ENCODE peak calls at places on chromosomes 11 and 22, in eight cellular contexts. One of them, this sample, is unnamed.

GRCh38 chr11:117606807-117607206 is 190.2 kb downstream of the DSCAML1 start:
- DNase-seq in effector memory CD8-positive, alpha-beta T cell: no peak
- DNase-seq in stimulated activated CD4-positive, alpha-beta T cell treated with anti-CD3 and anti-CD28 coated beads, Interleukin-4, amount 100 ng/mL, for 4 hours: no peak
- DNase-seq in cerebellar cortex: no peak
- DNase-seq in activated CD4-positive, alpha-beta T cell treated with anti-CD3 and anti-CD28 coated beads, Interleukin-2, amount 10 ng/mL, durations not matched to agents 7 days and 5 days: no peak
- DNase-seq in head of caudate nucleus: no peak
- DNase-seq in HEK293T: no peak
- DNase-seq in endothelial cell of umbilical vein: no peak
- DNase-seq in this sample: no peak

GRCh38 chr11:22703561-22703960 is 37.1 kb downstream of the GAS2 start:
- DNase-seq in effector memory CD8-positive, alpha-beta T cell: no peak
- DNase-seq in stimulated activated CD4-positive, alpha-beta T cell treated with anti-CD3 and anti-CD28 coated beads, Interleukin-4, amount 100 ng/mL, for 4 hours: no peak
- DNase-seq in cerebellar cortex: no peak
- DNase-seq in activated CD4-positive, alpha-beta T cell treated with anti-CD3 and anti-CD28 coated beads, Interleukin-2, amount 10 ng/mL, durations not matched to agents 7 days and 5 days: no peak
- DNase-seq in head of caudate nucleus: no peak
- DNase-seq in HEK293T: no peak
- DNase-seq in endothelial cell of umbilical vein: peak; percentile 58
- DNase-seq in this sample: no peak

GRCh38 chr11:85316967-85317366 is 310.2 kb downstream of the DLG2 start:
- DNase-seq in effector memory CD8-positive, alpha-beta T cell: no peak
- DNase-seq in stimulated activated CD4-positive, alpha-beta T cell treated with anti-CD3 and anti-CD28 coated beads, Interleukin-4, amount 100 ng/mL, for 4 hours: no peak
- DNase-seq in cerebellar cortex: no peak
- DNase-seq in activated CD4-positive, alpha-beta T cell treated with anti-CD3 and anti-CD28 coated beads, Interleukin-2, amount 10 ng/mL, durations not matched to agents 7 days and 5 days: no peak
- DNase-seq in head of caudate nucleus: peak; percentile 1
- DNase-seq in HEK293T: no peak
- DNase-seq in endothelial cell of umbilical vein: no peak
- DNase-seq in this sample: no peak

GRCh38 chr11:15107730-15108515 is 6.8 kb upstream of the INSC start:
- DNase-seq in effector memory CD8-positive, alpha-beta T cell: no peak
- DNase-seq in stimulated activated CD4-positive, alpha-beta T cell treated with anti-CD3 and anti-CD28 coated beads, Interleukin-4, amount 100 ng/mL, for 4 hours: no peak
- DNase-seq in cerebellar cortex: no peak
- DNase-seq in activated CD4-positive, alpha-beta T cell treated with anti-CD3 and anti-CD28 coated beads, Interleukin-2, amount 10 ng/mL, durations not matched to agents 7 days and 5 days: no peak
- DNase-seq in head of caudate nucleus: no peak
- DNase-seq in HEK293T: no peak
- DNase-seq in endothelial cell of umbilical vein: no peak
- DNase-seq in this sample: no peak

GRCh38 chr11:7571640-7572000 is 57.8 kb downstream of the PPFIBP2 start:
- DNase-seq in effector memory CD8-positive, alpha-beta T cell: no peak
- DNase-seq in stimulated activated CD4-positive, alpha-beta T cell treated with anti-CD3 and anti-CD28 coated beads, Interleukin-4, amount 100 ng/mL, for 4 hours: no peak
- DNase-seq in cerebellar cortex: peak; percentile 74
- DNase-seq in activated CD4-positive, alpha-beta T cell treated with anti-CD3 and anti-CD28 coated beads, Interleukin-2, amount 10 ng/mL, durations not matched to agents 7 days and 5 days: no peak
- DNase-seq in head of caudate nucleus: peak; percentile 83
- DNase-seq in HEK293T: peak; percentile 74
- DNase-seq in endothelial cell of umbilical vein: peak; percentile 78
- DNase-seq in this sample: peak; percentile 78

GRCh38 chr11:37442576-37442975 is 844.5 kb upstream of the RAG2 start:
- DNase-seq in effector memory CD8-positive, alpha-beta T cell: no peak
- DNase-seq in stimulated activated CD4-positive, alpha-beta T cell treated with anti-CD3 and anti-CD28 coated beads, Interleukin-4, amount 100 ng/mL, for 4 hours: no peak
- DNase-seq in cerebellar cortex: no peak
- DNase-seq in activated CD4-positive, alpha-beta T cell treated with anti-CD3 and anti-CD28 coated beads, Interleukin-2, amount 10 ng/mL, durations not matched to agents 7 days and 5 days: no peak
- DNase-seq in head of caudate nucleus: no peak
- DNase-seq in HEK293T: no peak
- DNase-seq in endothelial cell of umbilical vein: no peak
- DNase-seq in this sample: no peak

GRCh38 chr11:62497132-62497915 is 49.3 kb downstream of the AHNAK start:
- DNase-seq in effector memory CD8-positive, alpha-beta T cell: no peak
- DNase-seq in stimulated activated CD4-positive, alpha-beta T cell treated with anti-CD3 and anti-CD28 coated beads, Interleukin-4, amount 100 ng/mL, for 4 hours: no peak
- DNase-seq in cerebellar cortex: peak; percentile 56
- DNase-seq in activated CD4-positive, alpha-beta T cell treated with anti-CD3 and anti-CD28 coated beads, Interleukin-2, amount 10 ng/mL, durations not matched to agents 7 days and 5 days: peak; percentile 17
- DNase-seq in head of caudate nucleus: peak; percentile 68
- DNase-seq in HEK293T: peak; percentile 46
- DNase-seq in endothelial cell of umbilical vein: peak; percentile 68
- DNase-seq in this sample: no peak

GRCh38 chr11:77299528-77299993 is 1.9 kb downstream of the GDPD4 start:
- DNase-seq in effector memory CD8-positive, alpha-beta T cell: no peak
- DNase-seq in stimulated activated CD4-positive, alpha-beta T cell treated with anti-CD3 and anti-CD28 coated beads, Interleukin-4, amount 100 ng/mL, for 4 hours: no peak
- DNase-seq in cerebellar cortex: no peak
- DNase-seq in activated CD4-positive, alpha-beta T cell treated with anti-CD3 and anti-CD28 coated beads, Interleukin-2, amount 10 ng/mL, durations not matched to agents 7 days and 5 days: no peak
- DNase-seq in head of caudate nucleus: no peak
- DNase-seq in HEK293T: no peak
- DNase-seq in endothelial cell of umbilical vein: no peak
- DNase-seq in this sample: no peak

GRCh38 chr11:80285076-80285790 is 844.4 kb upstream of the TENM4 start:
- DNase-seq in effector memory CD8-positive, alpha-beta T cell: no peak
- DNase-seq in stimulated activated CD4-positive, alpha-beta T cell treated with anti-CD3 and anti-CD28 coated beads, Interleukin-4, amount 100 ng/mL, for 4 hours: no peak
- DNase-seq in cerebellar cortex: no peak
- DNase-seq in activated CD4-positive, alpha-beta T cell treated with anti-CD3 and anti-CD28 coated beads, Interleukin-2, amount 10 ng/mL, durations not matched to agents 7 days and 5 days: no peak
- DNase-seq in head of caudate nucleus: no peak
- DNase-seq in HEK293T: no peak
- DNase-seq in endothelial cell of umbilical vein: no peak
- DNase-seq in this sample: no peak

GRCh38 chr22:49897015-49897684 is 21.1 kb downstream of the ALG12 start:
- DNase-seq in effector memory CD8-positive, alpha-beta T cell: no peak
- DNase-seq in stimulated activated CD4-positive, alpha-beta T cell treated with anti-CD3 and anti-CD28 coated beads, Interleukin-4, amount 100 ng/mL, for 4 hours: no peak
- DNase-seq in cerebellar cortex: no peak
- DNase-seq in activated CD4-positive, alpha-beta T cell treated with anti-CD3 and anti-CD28 coated beads, Interleukin-2, amount 10 ng/mL, durations not matched to agents 7 days and 5 days: no peak
- DNase-seq in head of caudate nucleus: no peak
- DNase-seq in HEK293T: no peak
- DNase-seq in endothelial cell of umbilical vein: no peak
- DNase-seq in this sample: no peak

GRCh38 chr11:122068096-122068495 is 47.9 kb downstream of the BLID start:
- DNase-seq in effector memory CD8-positive, alpha-beta T cell: no peak
- DNase-seq in stimulated activated CD4-positive, alpha-beta T cell treated with anti-CD3 and anti-CD28 coated beads, Interleukin-4, amount 100 ng/mL, for 4 hours: no peak
- DNase-seq in cerebellar cortex: no peak
- DNase-seq in activated CD4-positive, alpha-beta T cell treated with anti-CD3 and anti-CD28 coated beads, Interleukin-2, amount 10 ng/mL, durations not matched to agents 7 days and 5 days: no peak
- DNase-seq in head of caudate nucleus: no peak
- DNase-seq in HEK293T: no peak
- DNase-seq in endothelial cell of umbilical vein: no peak
- DNase-seq in this sample: no peak

GRCh38 chr11:119874660-119875238 is 145.7 kb upstream of the NECTIN1 start:
- DNase-seq in effector memory CD8-positive, alpha-beta T cell: no peak
- DNase-seq in stimulated activated CD4-positive, alpha-beta T cell treated with anti-CD3 and anti-CD28 coated beads, Interleukin-4, amount 100 ng/mL, for 4 hours: no peak
- DNase-seq in cerebellar cortex: no peak
- DNase-seq in activated CD4-positive, alpha-beta T cell treated with anti-CD3 and anti-CD28 coated beads, Interleukin-2, amount 10 ng/mL, durations not matched to agents 7 days and 5 days: no peak
- DNase-seq in head of caudate nucleus: no peak
- DNase-seq in HEK293T: no peak
- DNase-seq in endothelial cell of umbilical vein: no peak
- DNase-seq in this sample: no peak